ENCODE peak calls at places on chromosomes 1 and 21, in seven cellular contexts. One of them, this sample, is unnamed.

GRCh38 chr1:47031059-47031458 is 7.6 kb downstream of the CYP4X1 start:
- DNase-seq in activated T-helper 1 cell treated with anti-CD3 and anti-CD28 coated beads, Interleukin-2, amount 50 U/mL, for 16 hours: no peak
- DNase-seq in memory B cell: no peak
- DNase-seq in stimulated activated CD4-positive, alpha-beta T cell treated with anti-CD3 and anti-CD28 coated beads, TNF-alpha, amount 100 ng/mL, for 24 hours: no peak
- DNase-seq in AML-193: no peak
- DNase-seq in ecto neural progenitor cell: no peak
- DNase-seq in left lobe of liver: no peak
- DNase-seq in this sample: no peak

GRCh38 chr1:47918257-47918867 is 78.8 kb downstream of the TRABD2B start:
- DNase-seq in activated T-helper 1 cell treated with anti-CD3 and anti-CD28 coated beads, Interleukin-2, amount 50 U/mL, for 16 hours: no peak
- DNase-seq in memory B cell: no peak
- DNase-seq in stimulated activated CD4-positive, alpha-beta T cell treated with anti-CD3 and anti-CD28 coated beads, TNF-alpha, amount 100 ng/mL, for 24 hours: no peak
- DNase-seq in AML-193: no peak
- DNase-seq in ecto neural progenitor cell: no peak
- DNase-seq in left lobe of liver: no peak
- DNase-seq in this sample: no peak

GRCh38 chr1:206709772-206710456 is 25.2 kb downstream of the MAPKAPK2 start:
- DNase-seq in activated T-helper 1 cell treated with anti-CD3 and anti-CD28 coated beads, Interleukin-2, amount 50 U/mL, for 16 hours: no peak
- DNase-seq in memory B cell: no peak
- DNase-seq in stimulated activated CD4-positive, alpha-beta T cell treated with anti-CD3 and anti-CD28 coated beads, TNF-alpha, amount 100 ng/mL, for 24 hours: no peak
- DNase-seq in AML-193: no peak
- DNase-seq in ecto neural progenitor cell: no peak
- DNase-seq in left lobe of liver: no peak
- DNase-seq in this sample: no peak

GRCh38 chr1:221670081-221670480 is 71.8 kb downstream of the DUSP10 start:
- DNase-seq in activated T-helper 1 cell treated with anti-CD3 and anti-CD28 coated beads, Interleukin-2, amount 50 U/mL, for 16 hours: no peak
- DNase-seq in memory B cell: no peak
- DNase-seq in stimulated activated CD4-positive, alpha-beta T cell treated with anti-CD3 and anti-CD28 coated beads, TNF-alpha, amount 100 ng/mL, for 24 hours: no peak
- DNase-seq in AML-193: no peak
- DNase-seq in ecto neural progenitor cell: no peak
- DNase-seq in left lobe of liver: no peak
- DNase-seq in this sample: no peak

GRCh38 chr1:87867631-87868030 is 539.0 kb downstream of the LMO4 start:
- DNase-seq in activated T-helper 1 cell treated with anti-CD3 and anti-CD28 coated beads, Interleukin-2, amount 50 U/mL, for 16 hours: no peak
- DNase-seq in memory B cell: no peak
- DNase-seq in stimulated activated CD4-positive, alpha-beta T cell treated with anti-CD3 and anti-CD28 coated beads, TNF-alpha, amount 100 ng/mL, for 24 hours: no peak
- DNase-seq in AML-193: no peak
- DNase-seq in ecto neural progenitor cell: no peak
- DNase-seq in left lobe of liver: no peak
- DNase-seq in this sample: no peak

GRCh38 chr1:33586111-33586510 is 113.7 kb downstream of the ZSCAN20 start:
- DNase-seq in activated T-helper 1 cell treated with anti-CD3 and anti-CD28 coated beads, Interleukin-2, amount 50 U/mL, for 16 hours: no peak
- DNase-seq in memory B cell: no peak
- DNase-seq in stimulated activated CD4-positive, alpha-beta T cell treated with anti-CD3 and anti-CD28 coated beads, TNF-alpha, amount 100 ng/mL, for 24 hours: no peak
- DNase-seq in AML-193: no peak
- DNase-seq in ecto neural progenitor cell: no peak
- DNase-seq in left lobe of liver: no peak
- DNase-seq in this sample: no peak

GRCh38 chr21:36422279-36423098 is 37.3 kb downstream of the CHAF1B start:
- DNase-seq in activated T-helper 1 cell treated with anti-CD3 and anti-CD28 coated beads, Interleukin-2, amount 50 U/mL, for 16 hours: no peak
- DNase-seq in memory B cell: no peak
- DNase-seq in stimulated activated CD4-positive, alpha-beta T cell treated with anti-CD3 and anti-CD28 coated beads, TNF-alpha, amount 100 ng/mL, for 24 hours: peak
- DNase-seq in AML-193: peak
- DNase-seq in ecto neural progenitor cell: peak
- DNase-seq in left lobe of liver: peak
- DNase-seq in this sample: no peak

GRCh38 chr1:188170935-188171334 is 1342.2 kb downstream of the PLA2G4A start:
- DNase-seq in activated T-helper 1 cell treated with anti-CD3 and anti-CD28 coated beads, Interleukin-2, amount 50 U/mL, for 16 hours: no peak
- DNase-seq in memory B cell: no peak
- DNase-seq in stimulated activated CD4-positive, alpha-beta T cell treated with anti-CD3 and anti-CD28 coated beads, TNF-alpha, amount 100 ng/mL, for 24 hours: no peak
- DNase-seq in AML-193: no peak
- DNase-seq in ecto neural progenitor cell: no peak
- DNase-seq in left lobe of liver: no peak
- DNase-seq in this sample: no peak

GRCh38 chr1:110524311-110525249 is 5.6 kb upstream of the KCNA10 start:
- DNase-seq in activated T-helper 1 cell treated with anti-CD3 and anti-CD28 coated beads, Interleukin-2, amount 50 U/mL, for 16 hours: peak
- DNase-seq in memory B cell: peak
- DNase-seq in stimulated activated CD4-positive, alpha-beta T cell treated with anti-CD3 and anti-CD28 coated beads, TNF-alpha, amount 100 ng/mL, for 24 hours: peak
- DNase-seq in AML-193: peak
- DNase-seq in ecto neural progenitor cell: peak
- DNase-seq in left lobe of liver: no peak
- DNase-seq in this sample: no peak

GRCh38 chr1:51464828-51465227 is 54.2 kb downstream of the EPS15 start:
- DNase-seq in activated T-helper 1 cell treated with anti-CD3 and anti-CD28 coated beads, Interleukin-2, amount 50 U/mL, for 16 hours: no peak
- DNase-seq in memory B cell: no peak
- DNase-seq in stimulated activated CD4-positive, alpha-beta T cell treated with anti-CD3 and anti-CD28 coated beads, TNF-alpha, amount 100 ng/mL, for 24 hours: no peak
- DNase-seq in AML-193: no peak
- DNase-seq in ecto neural progenitor cell: no peak
- DNase-seq in left lobe of liver: no peak
- DNase-seq in this sample: no peak

GRCh38 chr1:93304716-93305138 is 41.0 kb upstream of the DR1 start:
- DNase-seq in activated T-helper 1 cell treated with anti-CD3 and anti-CD28 coated beads, Interleukin-2, amount 50 U/mL, for 16 hours: peak
- DNase-seq in memory B cell: peak
- DNase-seq in stimulated activated CD4-positive, alpha-beta T cell treated with anti-CD3 and anti-CD28 coated beads, TNF-alpha, amount 100 ng/mL, for 24 hours: peak
- DNase-seq in AML-193: peak
- DNase-seq in ecto neural progenitor cell: no peak
- DNase-seq in left lobe of liver: no peak
- DNase-seq in this sample: no peak

GRCh38 chr1:234230414-234230862 is 142.8 kb upstream of the COA6 start:
- DNase-seq in activated T-helper 1 cell treated with anti-CD3 and anti-CD28 coated beads, Interleukin-2, amount 50 U/mL, for 16 hours: no peak
- DNase-seq in memory B cell: no peak
- DNase-seq in stimulated activated CD4-positive, alpha-beta T cell treated with anti-CD3 and anti-CD28 coated beads, TNF-alpha, amount 100 ng/mL, for 24 hours: no peak
- DNase-seq in AML-193: no peak
- DNase-seq in ecto neural progenitor cell: no peak
- DNase-seq in left lobe of liver: no peak
- DNase-seq in this sample: no peak

GRCh38 chr1:230170610-230171009 is 103.6 kb downstream of the GALNT2 start:
- DNase-seq in activated T-helper 1 cell treated with anti-CD3 and anti-CD28 coated beads, Interleukin-2, amount 50 U/mL, for 16 hours: no peak
- DNase-seq in memory B cell: no peak
- DNase-seq in stimulated activated CD4-positive, alpha-beta T cell treated with anti-CD3 and anti-CD28 coated beads, TNF-alpha, amount 100 ng/mL, for 24 hours: no peak
- DNase-seq in AML-193: no peak
- DNase-seq in ecto neural progenitor cell: peak
- DNase-seq in left lobe of liver: peak
- DNase-seq in this sample: no peak

GRCh38 chr1:199422206-199422605 is 605.3 kb upstream of the NR5A2 start:
- DNase-seq in activated T-helper 1 cell treated with anti-CD3 and anti-CD28 coated beads, Interleukin-2, amount 50 U/mL, for 16 hours: no peak
- DNase-seq in memory B cell: no peak
- DNase-seq in stimulated activated CD4-positive, alpha-beta T cell treated with anti-CD3 and anti-CD28 coated beads, TNF-alpha, amount 100 ng/mL, for 24 hours: no peak
- DNase-seq in AML-193: no peak
- DNase-seq in ecto neural progenitor cell: no peak
- DNase-seq in left lobe of liver: no peak
- DNase-seq in this sample: no peak

GRCh38 chr1:56508523-56508983 is 70.8 kb downstream of the PLPP3 start:
- DNase-seq in activated T-helper 1 cell treated with anti-CD3 and anti-CD28 coated beads, Interleukin-2, amount 50 U/mL, for 16 hours: no peak
- DNase-seq in memory B cell: no peak
- DNase-seq in stimulated activated CD4-positive, alpha-beta T cell treated with anti-CD3 and anti-CD28 coated beads, TNF-alpha, amount 100 ng/mL, for 24 hours: no peak
- DNase-seq in AML-193: no peak
- DNase-seq in ecto neural progenitor cell: no peak
- DNase-seq in left lobe of liver: peak
- DNase-seq in this sample: no peak

GRCh38 chr1:37092937-37093336 is 58.6 kb upstream of the GRIK3 start:
- DNase-seq in activated T-helper 1 cell treated with anti-CD3 and anti-CD28 coated beads, Interleukin-2, amount 50 U/mL, for 16 hours: no peak
- DNase-seq in memory B cell: no peak
- DNase-seq in stimulated activated CD4-positive, alpha-beta T cell treated with anti-CD3 and anti-CD28 coated beads, TNF-alpha, amount 100 ng/mL, for 24 hours: no peak
- DNase-seq in AML-193: no peak
- DNase-seq in ecto neural progenitor cell: no peak
- DNase-seq in left lobe of liver: no peak
- DNase-seq in this sample: no peak

GRCh38 chr1:90357980-90358379 is 359.1 kb downstream of the BARHL2 start:
- DNase-seq in activated T-helper 1 cell treated with anti-CD3 and anti-CD28 coated beads, Interleukin-2, amount 50 U/mL, for 16 hours: no peak
- DNase-seq in memory B cell: no peak
- DNase-seq in stimulated activated CD4-positive, alpha-beta T cell treated with anti-CD3 and anti-CD28 coated beads, TNF-alpha, amount 100 ng/mL, for 24 hours: no peak
- DNase-seq in AML-193: no peak
- DNase-seq in ecto neural progenitor cell: no peak
- DNase-seq in left lobe of liver: no peak
- DNase-seq in this sample: no peak

GRCh38 chr1:107228704-107229103 is 87.9 kb downstream of the NTNG1 start:
- DNase-seq in activated T-helper 1 cell treated with anti-CD3 and anti-CD28 coated beads, Interleukin-2, amount 50 U/mL, for 16 hours: no peak
- DNase-seq in memory B cell: no peak
- DNase-seq in stimulated activated CD4-positive, alpha-beta T cell treated with anti-CD3 and anti-CD28 coated beads, TNF-alpha, amount 100 ng/mL, for 24 hours: no peak
- DNase-seq in AML-193: no peak
- DNase-seq in ecto neural progenitor cell: no peak
- DNase-seq in left lobe of liver: no peak
- DNase-seq in this sample: no peak

GRCh38 chr1:162391790-162392563 is 10.4 kb downstream of the C1orf226 start:
- DNase-seq in activated T-helper 1 cell treated with anti-CD3 and anti-CD28 coated beads, Interleukin-2, amount 50 U/mL, for 16 hours: no peak
- DNase-seq in memory B cell: no peak
- DNase-seq in stimulated activated CD4-positive, alpha-beta T cell treated with anti-CD3 and anti-CD28 coated beads, TNF-alpha, amount 100 ng/mL, for 24 hours: no peak
- DNase-seq in AML-193: peak
- DNase-seq in ecto neural progenitor cell: no peak
- DNase-seq in left lobe of liver: no peak
- DNase-seq in this sample: no peak

GRCh38 chr1:27592191-27592590 is 11.8 kb downstream of the AHDC1 start:
- DNase-seq in activated T-helper 1 cell treated with anti-CD3 and anti-CD28 coated beads, Interleukin-2, amount 50 U/mL, for 16 hours: no peak
- DNase-seq in memory B cell: no peak
- DNase-seq in stimulated activated CD4-positive, alpha-beta T cell treated with anti-CD3 and anti-CD28 coated beads, TNF-alpha, amount 100 ng/mL, for 24 hours: no peak
- DNase-seq in AML-193: no peak
- DNase-seq in ecto neural progenitor cell: no peak
- DNase-seq in left lobe of liver: no peak
- DNase-seq in this sample: no peak

GRCh38 chr1:41122851-41123518 is 101.5 kb upstream of the SLFNL1 start:
- DNase-seq in activated T-helper 1 cell treated with anti-CD3 and anti-CD28 coated beads, Interleukin-2, amount 50 U/mL, for 16 hours: no peak
- DNase-seq in memory B cell: no peak
- DNase-seq in stimulated activated CD4-positive, alpha-beta T cell treated with anti-CD3 and anti-CD28 coated beads, TNF-alpha, amount 100 ng/mL, for 24 hours: no peak
- DNase-seq in AML-193: no peak
- DNase-seq in ecto neural progenitor cell: no peak
- DNase-seq in left lobe of liver: no peak
- DNase-seq in this sample: no peak

GRCh38 chr1:185483647-185484450 is 166.8 kb upstream of the IVNS1ABP start:
- DNase-seq in activated T-helper 1 cell treated with anti-CD3 and anti-CD28 coated beads, Interleukin-2, amount 50 U/mL, for 16 hours: no peak
- DNase-seq in memory B cell: no peak
- DNase-seq in stimulated activated CD4-positive, alpha-beta T cell treated with anti-CD3 and anti-CD28 coated beads, TNF-alpha, amount 100 ng/mL, for 24 hours: no peak
- DNase-seq in AML-193: peak
- DNase-seq in ecto neural progenitor cell: no peak
- DNase-seq in left lobe of liver: no peak
- DNase-seq in this sample: no peak

GRCh38 chr1:183739082-183739481 is 65.8 kb upstream of the RGL1 start:
- DNase-seq in activated T-helper 1 cell treated with anti-CD3 and anti-CD28 coated beads, Interleukin-2, amount 50 U/mL, for 16 hours: no peak
- DNase-seq in memory B cell: no peak
- DNase-seq in stimulated activated CD4-positive, alpha-beta T cell treated with anti-CD3 and anti-CD28 coated beads, TNF-alpha, amount 100 ng/mL, for 24 hours: no peak
- DNase-seq in AML-193: no peak
- DNase-seq in ecto neural progenitor cell: no peak
- DNase-seq in left lobe of liver: no peak
- DNase-seq in this sample: no peak

GRCh38 chr1:111285879-111286278 is 4.8 kb upstream of the CHIA start:
- DNase-seq in activated T-helper 1 cell treated with anti-CD3 and anti-CD28 coated beads, Interleukin-2, amount 50 U/mL, for 16 hours: no peak
- DNase-seq in memory B cell: no peak
- DNase-seq in stimulated activated CD4-positive, alpha-beta T cell treated with anti-CD3 and anti-CD28 coated beads, TNF-alpha, amount 100 ng/mL, for 24 hours: no peak
- DNase-seq in AML-193: no peak
- DNase-seq in ecto neural progenitor cell: no peak
- DNase-seq in left lobe of liver: no peak
- DNase-seq in this sample: no peak

GRCh38 chr1:40014253-40014706 is 26.2 kb upstream of the CAP1 start:
- DNase-seq in activated T-helper 1 cell treated with anti-CD3 and anti-CD28 coated beads, Interleukin-2, amount 50 U/mL, for 16 hours: no peak
- DNase-seq in memory B cell: no peak
- DNase-seq in stimulated activated CD4-positive, alpha-beta T cell treated with anti-CD3 and anti-CD28 coated beads, TNF-alpha, amount 100 ng/mL, for 24 hours: no peak
- DNase-seq in AML-193: peak
- DNase-seq in ecto neural progenitor cell: no peak
- DNase-seq in left lobe of liver: no peak
- DNase-seq in this sample: no peak

GRCh38 chr1:161399257-161399998 is 31.8 kb upstream of the CFAP126 start:
- DNase-seq in activated T-helper 1 cell treated with anti-CD3 and anti-CD28 coated beads, Interleukin-2, amount 50 U/mL, for 16 hours: peak
- DNase-seq in memory B cell: peak
- DNase-seq in stimulated activated CD4-positive, alpha-beta T cell treated with anti-CD3 and anti-CD28 coated beads, TNF-alpha, amount 100 ng/mL, for 24 hours: peak
- DNase-seq in AML-193: peak
- DNase-seq in ecto neural progenitor cell: peak
- DNase-seq in left lobe of liver: peak
- DNase-seq in this sample: peak

GRCh38 chr1:17419626-17420328 is 19.7 kb downstream of the RCC2 start:
- DNase-seq in activated T-helper 1 cell treated with anti-CD3 and anti-CD28 coated beads, Interleukin-2, amount 50 U/mL, for 16 hours: peak
- DNase-seq in memory B cell: peak
- DNase-seq in stimulated activated CD4-positive, alpha-beta T cell treated with anti-CD3 and anti-CD28 coated beads, TNF-alpha, amount 100 ng/mL, for 24 hours: peak
- DNase-seq in AML-193: no peak
- DNase-seq in ecto neural progenitor cell: peak
- DNase-seq in left lobe of liver: peak
- DNase-seq in this sample: peak

GRCh38 chr1:156461141-156461540 is 39.4 kb downstream of the MEF2D start:
- DNase-seq in activated T-helper 1 cell treated with anti-CD3 and anti-CD28 coated beads, Interleukin-2, amount 50 U/mL, for 16 hours: no peak
- DNase-seq in memory B cell: no peak
- DNase-seq in stimulated activated CD4-positive, alpha-beta T cell treated with anti-CD3 and anti-CD28 coated beads, TNF-alpha, amount 100 ng/mL, for 24 hours: no peak
- DNase-seq in AML-193: no peak
- DNase-seq in ecto neural progenitor cell: no peak
- DNase-seq in left lobe of liver: no peak
- DNase-seq in this sample: no peak

GRCh38 chr1:3543076-3544049 is 67.9 kb downstream of the MEGF6 start:
- DNase-seq in activated T-helper 1 cell treated with anti-CD3 and anti-CD28 coated beads, Interleukin-2, amount 50 U/mL, for 16 hours: no peak
- DNase-seq in memory B cell: no peak
- DNase-seq in stimulated activated CD4-positive, alpha-beta T cell treated with anti-CD3 and anti-CD28 coated beads, TNF-alpha, amount 100 ng/mL, for 24 hours: no peak
- DNase-seq in AML-193: no peak
- DNase-seq in ecto neural progenitor cell: peak
- DNase-seq in left lobe of liver: no peak
- DNase-seq in this sample: no peak

This sample was measured in activated B cell treated with CpG ODN at 0.5 μM for 24 hours.